ENCODE peak calls at places on chromosomes 7 and 10, in five cellular contexts. L is amniotic stem cell, Y is hypothalamus, B is tibial artery, T is AML-193. H is an unnamed sample.

GRCh38 chr7:151181011-151181431 is 6.0 kb downstream of the ASB10 start:
- DNase-seq in L (no peak), Y (no peak), B (peak), T (no peak), H (no peak)

GRCh38 chr10:8050561-8051108 is 3.9 kb upstream of the GATA3 start:
- DNase-seq in L (no peak), Y (no peak), B (peak), T (no peak), H (no peak)

GRCh38 chr10:127117125-127117524 is 79.3 kb downstream of the INSYN2A start:
- DNase-seq in L (peak), Y (peak), B (no peak), T (peak), H (peak)

GRCh38 chr10:71547841-71548493 is 151.2 kb downstream of the CDH23 start:
- DNase-seq in L (no peak), Y (no peak), B (peak), T (no peak), H (no peak)

GRCh38 chr7:12623885-12624498 is 53.5 kb downstream of the SCIN start:
- DNase-seq in L (no peak), Y (no peak), B (no peak), T (peak), H (peak)

GRCh38 chr7:39130740-39131538 is 153.2 kb downstream of the POU6F2 start:
- DNase-seq in L (no peak), Y (no peak), B (no peak), T (no peak), H (no peak)

GRCh38 chr10:12898271-12898670 is 103.2 kb downstream of the CCDC3 start:
- DNase-seq in L (no peak), Y (no peak), B (no peak), T (no peak), H (no peak)

GRCh38 chr10:122849900-122850605 is 4.4 kb upstream of the CUZD1 start:
- DNase-seq in L (no peak), Y (no peak), B (no peak), T (no peak), H (no peak)

GRCh38 chr10:126525326-126525725 is 137.0 kb upstream of the ADAM12 start:
- DNase-seq in L (no peak), Y (no peak), B (no peak), T (no peak), H (no peak)

GRCh38 chr7:104241581-104241980 is 33.8 kb upstream of the ORC5 start:
- DNase-seq in L (no peak), Y (no peak), B (no peak), T (no peak), H (no peak)

GRCh38 chr10:28548781-28549498 is 16.0 kb downstream of the WAC start:
- DNase-seq in L (no peak), Y (no peak), B (no peak), T (no peak), H (no peak)

GRCh38 chr7:157205438-157205837 is 66.7 kb downstream of the UBE3C start:
- DNase-seq in L (no peak), Y (no peak), B (no peak), T (no peak), H (no peak)

GRCh38 chr7:102917436-102918353 is 4.9 kb downstream of the LRRC17 start:
- DNase-seq in L (no peak), Y (no peak), B (no peak), T (no peak), H (peak)

GRCh38 chr7:116161733-116162132 is 48.6 kb upstream of the TES start:
- DNase-seq in L (no peak), Y (no peak), B (no peak), T (no peak), H (no peak)

GRCh38 chr7:137538361-137538762 is 194.8 kb upstream of the PTN start:
- DNase-seq in L (peak), Y (no peak), B (no peak), T (no peak), H (no peak)

GRCh38 chr10:3624367-3624766 is 160.6 kb downstream of the KLF6 start:
- DNase-seq in L (no peak), Y (no peak), B (peak), T (no peak), H (no peak)

GRCh38 chr10:86954681-86955500 is 2.5 kb downstream of the MMRN2 start:
- DNase-seq in L (no peak), Y (no peak), B (peak), T (no peak), H (no peak)

GRCh38 chr10:10552948-10553347 is 464.7 kb upstream of the CELF2 start:
- DNase-seq in L (no peak), Y (no peak), B (no peak), T (no peak), H (no peak)

H was measured in NB4.